ENCODE peak calls at places on chromosomes 4 and X, in seven cellular contexts. One of them, this sample, is unnamed.

GRCh38 chrX:113001836-113002235 is 161.2 kb upstream of the AMOT start:
- DNase-seq in endodermal cell: peak; percentile 47
- DNase-seq in globus pallidus: no peak
- DNase-seq in neural crest cell: no peak
- DNase-seq in NCI-H187 treated with DMSO at 0.1 percent for 48 hours: no peak
- DNase-seq in GM13976: no peak
- DNase-seq in DMS79 treated with DMSO at 0.1 percent for 48 hours: no peak
- DNase-seq in this sample: no peak

GRCh38 chr4:15020502-15021286 is 18.4 kb downstream of the CPEB2 start:
- DNase-seq in NCI-H187 treated with DMSO at 0.1 percent for 48 hours: no peak
- DNase-seq in globus pallidus: no peak
- DNase-seq in endodermal cell: no peak
- DNase-seq in GM13976: no peak
- DNase-seq in neural crest cell: no peak
- DNase-seq in DMS79 treated with DMSO at 0.1 percent for 48 hours: no peak
- DNase-seq in this sample: no peak

GRCh38 chrX:133640161-133641015 is 225.1 kb upstream of the GPC4 start:
- DNase-seq in endodermal cell: peak; percentile 49
- DNase-seq in DMS79 treated with DMSO at 0.1 percent for 48 hours: no peak
- DNase-seq in GM13976: no peak
- DNase-seq in globus pallidus: no peak
- DNase-seq in NCI-H187 treated with DMSO at 0.1 percent for 48 hours: no peak
- DNase-seq in neural crest cell: no peak
- DNase-seq in this sample: no peak

GRCh38 chr4:152700151-152700550 is 20.4 kb upstream of the TMEM154 start:
- DNase-seq in DMS79 treated with DMSO at 0.1 percent for 48 hours: no peak
- DNase-seq in globus pallidus: no peak
- DNase-seq in NCI-H187 treated with DMSO at 0.1 percent for 48 hours: no peak
- DNase-seq in GM13976: no peak
- DNase-seq in neural crest cell: no peak
- DNase-seq in endodermal cell: peak; percentile 82
- DNase-seq in this sample: no peak

GRCh38 chrX:433771-434170 is 47.1 kb upstream of the PPP2R3B start:
- DNase-seq in globus pallidus: no peak
- DNase-seq in NCI-H187 treated with DMSO at 0.1 percent for 48 hours: no peak
- DNase-seq in endodermal cell: no peak
- DNase-seq in GM13976: no peak
- DNase-seq in neural crest cell: no peak
- DNase-seq in DMS79 treated with DMSO at 0.1 percent for 48 hours: no peak
- DNase-seq in this sample: no peak

GRCh38 chrX:123481908-123482873 is 250.7 kb downstream of the THOC2 start:
- DNase-seq in DMS79 treated with DMSO at 0.1 percent for 48 hours: no peak
- DNase-seq in globus pallidus: peak; percentile 39
- DNase-seq in NCI-H187 treated with DMSO at 0.1 percent for 48 hours: no peak
- DNase-seq in GM13976: no peak
- DNase-seq in endodermal cell: no peak
- DNase-seq in neural crest cell: no peak
- DNase-seq in this sample: no peak

GRCh38 chr4:119286377-119287002 is 35.4 kb downstream of the FABP2 start:
- DNase-seq in neural crest cell: no peak
- DNase-seq in globus pallidus: peak; percentile 36
- DNase-seq in GM13976: no peak
- DNase-seq in endodermal cell: no peak
- DNase-seq in NCI-H187 treated with DMSO at 0.1 percent for 48 hours: no peak
- DNase-seq in DMS79 treated with DMSO at 0.1 percent for 48 hours: no peak
- DNase-seq in this sample: no peak

GRCh38 chrX:22135994-22136684 is 104.0 kb downstream of the PHEX start:
- DNase-seq in endodermal cell: no peak
- DNase-seq in neural crest cell: peak; percentile 61
- DNase-seq in DMS79 treated with DMSO at 0.1 percent for 48 hours: peak; percentile 58
- DNase-seq in GM13976: peak; percentile 21
- DNase-seq in globus pallidus: peak; percentile 41
- DNase-seq in NCI-H187 treated with DMSO at 0.1 percent for 48 hours: no peak
- DNase-seq in this sample: no peak

GRCh38 chr4:1463088-1463926 is 57.1 kb upstream of the NKX1-1 start:
- DNase-seq in DMS79 treated with DMSO at 0.1 percent for 48 hours: no peak
- DNase-seq in NCI-H187 treated with DMSO at 0.1 percent for 48 hours: no peak
- DNase-seq in GM13976: no peak
- DNase-seq in globus pallidus: no peak
- DNase-seq in endodermal cell: no peak
- DNase-seq in neural crest cell: peak; percentile 29
- DNase-seq in this sample: no peak

GRCh38 chrX:136166221-136166855 is 19.0 kb downstream of the FHL1 start:
- DNase-seq in NCI-H187 treated with DMSO at 0.1 percent for 48 hours: no peak
- DNase-seq in neural crest cell: no peak
- DNase-seq in DMS79 treated with DMSO at 0.1 percent for 48 hours: no peak
- DNase-seq in GM13976: no peak
- DNase-seq in globus pallidus: no peak
- DNase-seq in endodermal cell: no peak
- DNase-seq in this sample: no peak

GRCh38 chrX:10052906-10053625 is 85.9 kb downstream of the CLDN34 start:
- DNase-seq in globus pallidus: peak; percentile 87
- DNase-seq in endodermal cell: no peak
- DNase-seq in DMS79 treated with DMSO at 0.1 percent for 48 hours: no peak
- DNase-seq in GM13976: no peak
- DNase-seq in NCI-H187 treated with DMSO at 0.1 percent for 48 hours: no peak
- DNase-seq in neural crest cell: no peak
- DNase-seq in this sample: no peak

GRCh38 chr4:1104647-1105046 is 8.7 kb downstream of the RNF212 start:
- DNase-seq in neural crest cell: no peak
- DNase-seq in endodermal cell: no peak
- DNase-seq in DMS79 treated with DMSO at 0.1 percent for 48 hours: no peak
- DNase-seq in GM13976: peak; percentile 8
- DNase-seq in globus pallidus: no peak
- DNase-seq in NCI-H187 treated with DMSO at 0.1 percent for 48 hours: no peak
- DNase-seq in this sample: no peak

GRCh38 chr4:84151574-84151973 is 347.5 kb downstream of the NKX6-1 start:
- DNase-seq in globus pallidus: no peak
- DNase-seq in NCI-H187 treated with DMSO at 0.1 percent for 48 hours: no peak
- DNase-seq in endodermal cell: no peak
- DNase-seq in neural crest cell: no peak
- DNase-seq in DMS79 treated with DMSO at 0.1 percent for 48 hours: no peak
- DNase-seq in GM13976: no peak
- DNase-seq in this sample: no peak

GRCh38 chrX:45009371-45010000 is 136.5 kb downstream of the KDM6A start:
- DNase-seq in DMS79 treated with DMSO at 0.1 percent for 48 hours: no peak
- DNase-seq in globus pallidus: no peak
- DNase-seq in endodermal cell: no peak
- DNase-seq in NCI-H187 treated with DMSO at 0.1 percent for 48 hours: no peak
- DNase-seq in neural crest cell: no peak
- DNase-seq in GM13976: no peak
- DNase-seq in this sample: no peak

GRCh38 chr4:1206299-1207156 is 34.1 kb upstream of the SPON2 start:
- DNase-seq in endodermal cell: peak; percentile 42
- DNase-seq in globus pallidus: no peak
- DNase-seq in neural crest cell: no peak
- DNase-seq in GM13976: no peak
- DNase-seq in DMS79 treated with DMSO at 0.1 percent for 48 hours: no peak
- DNase-seq in NCI-H187 treated with DMSO at 0.1 percent for 48 hours: no peak
- DNase-seq in this sample: peak; percentile 8

GRCh38 chrX:17922303-17922702 is 61.2 kb upstream of the RAI2 start:
- DNase-seq in DMS79 treated with DMSO at 0.1 percent for 48 hours: no peak
- DNase-seq in neural crest cell: no peak
- DNase-seq in globus pallidus: no peak
- DNase-seq in NCI-H187 treated with DMSO at 0.1 percent for 48 hours: no peak
- DNase-seq in GM13976: no peak
- DNase-seq in endodermal cell: no peak
- DNase-seq in this sample: no peak

This sample was measured in WTC11.